ENCODE peak calls at places on chromosomes 11 and 22, in ten cellular contexts. N is T-cell, W is EL, S is psoas muscle, Q is fibroblast of lung, T is HEK293T, U is G401, L is Caco-2, A is posterior vena cava, Y is neural crest cell. E is an unnamed sample.

GRCh38 chr11:70839851-70840250 is 412.5 kb downstream of the SHANK2 start:
- DNase-seq in A (no peak), T (no peak), Y (no peak), L (no peak), Q (no peak), S (no peak), W (no peak), U (no peak), N (no peak), E (no peak)

GRCh38 chr11:33670250-33671011 is 30.2 kb downstream of the C11orf91 start:
- DNase-seq in Y (no peak), W (peak; percentile 80), U (no peak), T (no peak), A (no peak), N (no peak), L (no peak), S (no peak), Q (peak; percentile 41), E (no peak)

GRCh38 chr22:37147186-37147990 is 2.3 kb downstream of the IL2RB start:
- DNase-seq in L (no peak), Y (no peak), W (no peak), Q (no peak), U (no peak), N (no peak), A (no peak), S (peak; percentile 17), T (no peak), E (no peak)

GRCh38 chr22:25493794-25494193 is 70.7 kb upstream of the GRK3 start:
- DNase-seq in S (no peak), W (no peak), N (no peak), L (no peak), Y (no peak), U (no peak), Q (no peak), T (no peak), A (no peak), E (no peak)

GRCh38 chr22:39243443-39244072 is 1.2 kb downstream of the PDGFB start:
- DNase-seq in U (peak; percentile 44), W (no peak), Q (no peak), A (no peak), S (no peak), T (no peak), L (peak; percentile 89), N (no peak), Y (no peak), E (no peak)

GRCh38 chr11:75246006-75246672 is 5.6 kb downstream of the TPBGL start:
- DNase-seq in N (no peak), U (no peak), Y (no peak), T (no peak), L (peak; percentile 39), Q (no peak), W (no peak), A (peak; percentile 62), S (no peak), E (peak; percentile 4)

GRCh38 chr11:47917643-47918369 is 62.6 kb upstream of the PTPRJ start:
- DNase-seq in Y (no peak), S (peak; percentile 75), A (peak; percentile 96), W (peak; percentile 80), T (no peak), U (no peak), N (no peak), L (peak; percentile 62), Q (peak; percentile 99), E (peak; percentile 83)

GRCh38 chr22:23696326-23696851 is 5.6 kb downstream of the RGL4 start:
- DNase-seq in W (no peak), Y (no peak), T (no peak), N (peak; percentile 74), S (peak; percentile 71), A (peak; percentile 83), U (no peak), Q (no peak), L (no peak), E (peak; percentile 44)

GRCh38 chr11:72521672-72522071 is 87.3 kb upstream of the CLPB start:
- DNase-seq in A (no peak), T (no peak), L (no peak), W (no peak), Q (no peak), Y (no peak), N (no peak), U (no peak), S (no peak), E (no peak)

GRCh38 chr11:95229199-95230053 is 1.6 kb downstream of the SESN3 start:
- DNase-seq in T (peak; percentile 23), W (no peak), U (peak; percentile 59), S (peak; percentile 43), N (no peak), Q (peak; percentile 60), A (peak; percentile 68), L (no peak), Y (no peak), E (no peak)

GRCh38 chr11:60700689-60701508 is 1.5 kb downstream of the MS4A8 start:
- DNase-seq in Y (peak; percentile 37), Q (no peak), A (no peak), T (peak; percentile 49), L (peak; percentile 56), N (no peak), U (no peak), W (peak; percentile 14), S (no peak), E (no peak)

GRCh38 chr11:1428762-1429316 is 39.1 kb downstream of the BRSK2 start:
- DNase-seq in N (no peak), U (no peak), W (no peak), S (no peak), T (no peak), A (no peak), L (no peak), Q (no peak), Y (no peak), E (no peak)

GRCh38 chr11:57491371-57492061 is 24.0 kb downstream of the SLC43A1 start:
- DNase-seq in W (peak; percentile 44), Q (peak; percentile 34), N (peak; percentile 35), Y (peak; percentile 49), L (no peak), A (no peak), U (no peak), S (peak; percentile 76), T (peak; percentile 54), E (no peak)

GRCh38 chr11:15911377-15912044 is 444.8 kb downstream of the SOX6 start:
- DNase-seq in T (no peak), Q (peak; percentile 60), U (no peak), L (peak; percentile 16), N (no peak), A (peak; percentile 84), S (peak; percentile 85), Y (no peak), W (peak; percentile 28), E (no peak)

GRCh38 chr22:48418831-48419230 is 1408.8 kb downstream of the BRD1 start:
- DNase-seq in Y (no peak), S (no peak), A (peak; percentile 66), W (no peak), U (no peak), T (no peak), L (no peak), Q (no peak), N (no peak), E (no peak)

E was measured in left colon.